ENCODE peak calls at places on chromosomes 16 and 17, in four cellular contexts. One of them, this sample, is unnamed.

GRCh38 chr16:58299757-58300349 is 5.0 kb upstream of the PRSS54 start:
- DNase-seq in A549: no peak
- DNase-seq in GM12878: no peak
- DNase-seq in K562: peak
- DNase-seq in this sample: peak

GRCh38 chr17:3526491-3526890 is 31.1 kb downstream of the TRPV3 start:
- DNase-seq in A549: no peak
- DNase-seq in GM12878: no peak
- DNase-seq in K562: no peak
- DNase-seq in this sample: no peak

GRCh38 chr17:73639926-73640325 is 4.3 kb downstream of the SDK2 start:
- DNase-seq in A549: no peak
- DNase-seq in GM12878: no peak
- DNase-seq in K562: no peak
- DNase-seq in this sample: no peak

GRCh38 chr17:19714542-19715411 is 1.6 kb downstream of the SLC47A2 start:
- DNase-seq in A549: no peak
- DNase-seq in GM12878: no peak
- DNase-seq in K562: no peak
- DNase-seq in this sample: no peak

GRCh38 chr16:30753596-30753995 is 5.4 kb downstream of the PHKG2 start:
- DNase-seq in A549: no peak
- DNase-seq in GM12878: no peak
- DNase-seq in K562: no peak
- DNase-seq in this sample: no peak

GRCh38 chr16:2689968-2690830 is 7.9 kb downstream of the KCTD5 start:
- DNase-seq in A549: no peak
- DNase-seq in GM12878: no peak
- DNase-seq in K562: no peak
- DNase-seq in this sample: no peak

GRCh38 chr16:87550510-87550961 is 51.8 kb upstream of the JPH3 start:
- DNase-seq in A549: peak
- DNase-seq in GM12878: no peak
- DNase-seq in K562: peak
- DNase-seq in this sample: peak

GRCh38 chr17:67469208-67469980 is 92.3 kb downstream of the PITPNC1 start:
- DNase-seq in A549: no peak
- DNase-seq in GM12878: no peak
- DNase-seq in K562: no peak
- DNase-seq in this sample: peak

GRCh38 chr16:8595783-8596182 is 5.5 kb upstream of the TMEM114 start:
- DNase-seq in A549: no peak
- DNase-seq in GM12878: no peak
- DNase-seq in K562: no peak
- DNase-seq in this sample: no peak

GRCh38 chr16:15518412-15519351 is 84.3 kb downstream of the BMERB1 start:
- DNase-seq in A549: peak
- DNase-seq in GM12878: no peak
- DNase-seq in K562: no peak
- DNase-seq in this sample: no peak

GRCh38 chr17:29138184-29138955 is 41.8 kb downstream of the MYO18A start:
- DNase-seq in A549: no peak
- DNase-seq in GM12878: no peak
- DNase-seq in K562: no peak
- DNase-seq in this sample: no peak

GRCh38 chr16:21950782-21951521 is 2.2 kb upstream of the UQCRC2 start:
- DNase-seq in A549: peak
- DNase-seq in GM12878: no peak
- DNase-seq in K562: peak
- DNase-seq in this sample: peak

GRCh38 chr16:86910821-86911220 is 332.5 kb downstream of the FOXL1 start:
- DNase-seq in A549: no peak
- DNase-seq in GM12878: no peak
- DNase-seq in K562: no peak
- DNase-seq in this sample: no peak

GRCh38 chr17:47785538-47786123 is 36.0 kb downstream of the OSBPL7 start:
- DNase-seq in A549: no peak
- DNase-seq in GM12878: no peak
- DNase-seq in K562: peak
- DNase-seq in this sample: peak

GRCh38 chr16:53950677-53951076 is 246.7 kb downstream of the FTO start:
- DNase-seq in A549: no peak
- DNase-seq in GM12878: no peak
- DNase-seq in K562: no peak
- DNase-seq in this sample: no peak

GRCh38 chr17:58205936-58206335 is 13.1 kb downstream of the MKS1 start:
- DNase-seq in A549: no peak
- DNase-seq in GM12878: no peak
- DNase-seq in K562: no peak
- DNase-seq in this sample: no peak

GRCh38 chr17:29158515-29159275 is 21.5 kb downstream of the MYO18A start:
- DNase-seq in A549: no peak
- DNase-seq in GM12878: no peak
- DNase-seq in K562: peak
- DNase-seq in this sample: no peak

GRCh38 chr17:58373923-58374322 is 21.9 kb upstream of the SUPT4H1 start:
- DNase-seq in A549: no peak
- DNase-seq in GM12878: no peak
- DNase-seq in K562: no peak
- DNase-seq in this sample: no peak

GRCh38 chr16:57613514-57613913 is 14.9 kb upstream of the ADGRG1 start:
- DNase-seq in A549: no peak
- DNase-seq in GM12878: no peak
- DNase-seq in K562: no peak
- DNase-seq in this sample: no peak

GRCh38 chr16:2082171-2082982 is 34.6 kb downstream of the TSC2 start:
- DNase-seq in A549: no peak
- DNase-seq in GM12878: no peak
- DNase-seq in K562: no peak
- DNase-seq in this sample: no peak

GRCh38 chr17:70521821-70522256 is 352.5 kb downstream of the KCNJ2 start:
- DNase-seq in A549: no peak
- DNase-seq in GM12878: no peak
- DNase-seq in K562: no peak
- DNase-seq in this sample: no peak

GRCh38 chr17:82698974-82699442 is 510 bp upstream of the RAB40B start:
- DNase-seq in A549: no peak
- DNase-seq in GM12878: no peak
- DNase-seq in K562: no peak
- DNase-seq in this sample: peak

GRCh38 chr17:7548585-7549400 is at the start of gene TNFSF12:
- DNase-seq in A549: no peak
- DNase-seq in GM12878: no peak
- DNase-seq in K562: peak
- DNase-seq in this sample: peak

GRCh38 chr16:55697867-55698266 is 42.1 kb downstream of the SLC6A2 start:
- DNase-seq in A549: no peak
- DNase-seq in GM12878: no peak
- DNase-seq in K562: no peak
- DNase-seq in this sample: peak

GRCh38 chr17:71438631-71439146 is 682.1 kb upstream of the SOX9 start:
- DNase-seq in A549: peak
- DNase-seq in GM12878: no peak
- DNase-seq in K562: no peak
- DNase-seq in this sample: no peak

GRCh38 chr17:48568499-48569259 is 9.5 kb downstream of the HOXB4 start:
- DNase-seq in A549: no peak
- DNase-seq in GM12878: no peak
- DNase-seq in K562: no peak
- DNase-seq in this sample: no peak

GRCh38 chr16:11030990-11031510 is 86.7 kb downstream of the CLEC16A start:
- DNase-seq in A549: no peak
- DNase-seq in GM12878: no peak
- DNase-seq in K562: no peak
- DNase-seq in this sample: no peak

GRCh38 chr16:89958068-89958467 is 9.5 kb downstream of the DEF8 start:
- DNase-seq in A549: peak
- DNase-seq in GM12878: no peak
- DNase-seq in K562: peak
- DNase-seq in this sample: peak

GRCh38 chr17:33968350-33969044 is 286.6 kb upstream of the CCL2 start:
- DNase-seq in A549: no peak
- DNase-seq in GM12878: peak
- DNase-seq in K562: peak
- DNase-seq in this sample: peak

GRCh38 chr17:45790296-45790922 is 6.3 kb downstream of the CRHR1 start:
- DNase-seq in A549: no peak
- DNase-seq in GM12878: no peak
- DNase-seq in K562: no peak
- DNase-seq in this sample: no peak

DNA sequence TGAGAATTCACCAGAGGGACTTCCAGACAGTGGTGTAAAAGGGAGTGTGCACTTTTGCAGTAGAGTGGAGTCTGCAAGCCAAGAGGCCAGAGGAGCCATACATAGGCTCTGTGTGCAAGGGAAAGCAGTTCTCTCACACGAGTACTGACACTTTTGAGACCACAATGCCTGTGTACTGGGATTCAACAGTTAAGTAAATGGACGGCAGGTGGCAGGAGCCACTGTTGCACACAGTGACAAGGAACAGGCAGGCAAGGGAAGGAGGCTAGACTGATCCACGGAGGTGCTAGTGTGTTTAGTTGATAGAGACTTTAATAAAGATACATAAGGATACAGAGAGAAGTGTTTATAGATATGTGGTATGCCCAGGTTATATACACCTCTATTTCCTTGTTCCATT is 67.0 kb downstream of the MPRIP start:
- DNase-seq in A549: no peak
- DNase-seq in GM12878: no peak
- DNase-seq in K562: no peak
- DNase-seq in this sample: no peak
- TF ChIP-seq JUNB in A549: no peak
- TF ChIP-seq JUNB in GM12878: no peak
- TF ChIP-seq JUNB in K562: no peak
- TF ChIP-seq JUNB in this sample: no peak

DNA sequence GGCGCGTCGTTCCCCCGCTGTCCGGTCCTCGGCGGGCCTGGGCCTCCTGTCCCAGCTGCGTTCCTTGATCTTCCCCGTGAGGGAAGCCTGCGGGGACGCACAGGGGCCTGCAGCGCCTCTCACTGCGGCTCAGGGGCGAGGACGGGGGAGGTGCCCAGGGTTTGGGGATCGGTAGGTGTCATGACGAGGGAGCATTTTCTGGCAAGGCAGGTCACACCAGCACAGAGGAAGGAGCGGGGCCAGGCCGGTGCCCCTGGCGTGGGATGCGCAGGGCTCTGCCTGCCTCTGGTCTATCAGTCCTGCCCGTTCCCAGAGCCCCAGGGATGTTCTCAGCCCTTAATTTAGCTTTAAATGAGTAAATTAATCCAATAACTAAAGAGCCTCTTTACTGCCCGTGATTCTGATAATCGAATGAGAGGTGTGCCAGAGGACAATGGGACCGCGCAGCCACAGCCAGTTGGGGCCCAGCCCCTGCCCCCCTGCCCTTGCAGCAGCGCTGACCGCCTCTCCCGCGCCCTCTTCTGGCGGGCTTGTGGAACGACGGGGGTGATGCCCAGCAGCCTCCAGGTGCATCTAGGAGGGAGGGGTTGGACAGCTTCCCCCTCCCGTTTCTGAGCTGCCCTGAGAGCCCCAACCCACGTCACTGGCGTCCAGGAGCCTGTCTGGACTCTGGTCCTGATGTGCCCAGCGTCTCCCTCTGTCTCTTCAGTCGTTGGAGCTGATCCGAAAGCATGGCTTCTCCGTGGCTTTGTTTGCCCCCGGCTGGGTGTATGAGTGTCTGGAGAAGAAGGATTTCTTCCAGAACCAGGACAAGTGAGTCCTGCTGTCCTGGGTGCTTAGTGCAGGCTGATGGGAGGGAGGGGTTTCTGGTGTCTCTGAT is 7.9 kb downstream of the ENGASE start:
- DNase-seq in A549: peak
- DNase-seq in GM12878: no peak
- DNase-seq in K562: peak
- DNase-seq in this sample: peak
- TF ChIP-seq JUNB in A549: no peak
- TF ChIP-seq JUNB in GM12878: no peak
- TF ChIP-seq JUNB in K562: no peak
- TF ChIP-seq JUNB in this sample: no peak

GRCh38 chr16:88595101-88595500 is 24.9 kb downstream of the ZC3H18 start:
- DNase-seq in A549: no peak
- DNase-seq in GM12878: no peak
- DNase-seq in K562: no peak
- DNase-seq in this sample: no peak

GRCh38 chr16:88591577-88592021 is 21.4 kb downstream of the ZC3H18 start:
- DNase-seq in A549: no peak
- DNase-seq in GM12878: peak
- DNase-seq in K562: no peak
- DNase-seq in this sample: no peak

GRCh38 chr16:88593064-88593463 is 22.9 kb downstream of the ZC3H18 start:
- DNase-seq in A549: no peak
- DNase-seq in GM12878: no peak
- DNase-seq in K562: no peak
- DNase-seq in this sample: no peak

GRCh38 chr16:88593910-88594309 is 23.7 kb downstream of the ZC3H18 start:
- DNase-seq in A549: no peak
- DNase-seq in GM12878: no peak
- DNase-seq in K562: no peak
- DNase-seq in this sample: no peak

DNA sequence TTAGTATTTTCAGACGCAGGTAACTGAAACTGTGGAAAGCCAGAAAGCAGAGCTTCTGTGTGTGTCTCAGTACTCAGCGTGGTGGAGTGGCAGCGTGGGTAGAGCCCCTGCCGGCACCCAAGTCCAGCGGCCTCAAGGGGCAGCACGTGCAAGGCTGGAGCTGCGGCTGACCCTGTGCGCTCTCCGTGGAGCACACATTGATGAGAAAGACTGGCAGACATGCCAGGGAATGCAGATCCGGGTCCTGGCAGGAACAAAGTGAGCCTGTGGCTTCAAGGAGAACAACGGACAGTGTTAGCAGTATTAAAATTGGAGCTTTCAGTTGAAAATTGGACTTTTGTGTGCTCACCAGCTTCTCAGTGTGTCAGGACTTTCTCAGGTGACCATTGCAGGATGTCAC is 23.3 kb downstream of the ZC3H18 start:
- DNase-seq in A549: no peak
- DNase-seq in GM12878: no peak
- DNase-seq in K562: no peak
- DNase-seq in this sample: peak
- TF ChIP-seq JUNB in A549: no peak
- TF ChIP-seq JUNB in GM12878: no peak
- TF ChIP-seq JUNB in K562: no peak
- TF ChIP-seq JUNB in this sample: no peak

GRCh38 chr17:38588775-38589174 is 17.0 kb downstream of the SRCIN1 start:
- DNase-seq in A549: no peak
- DNase-seq in GM12878: no peak
- DNase-seq in K562: no peak
- DNase-seq in this sample: no peak
- TF ChIP-seq JUNB in A549: no peak
- TF ChIP-seq JUNB in GM12878: no peak
- TF ChIP-seq JUNB in K562: no peak
- TF ChIP-seq JUNB in this sample: no peak

This sample was measured in GM23338.